ENCODE peak calls at places on chromosomes 1 and 21, in five cellular contexts. One of them, this sample, is unnamed.

GRCh38 chr1:171254859-171255258 is 6.6 kb downstream of the FMO1 start:
- DNase-seq in NCI-H1092: no peak
- DNase-seq in brain microvascular endothelial cell: peak; percentile 32
- DNase-seq in amygdala: no peak
- DNase-seq in activated T-cell treated with anti-CD3 and anti-CD28 coated beads, Interleukin-2, amount 50 U/mL, for 72 hours: no peak
- DNase-seq in this sample: no peak

GRCh38 chr1:229192031-229192430 is 78.9 kb upstream of the RAB4A start:
- DNase-seq in NCI-H1092: no peak
- DNase-seq in amygdala: no peak
- DNase-seq in activated T-cell treated with anti-CD3 and anti-CD28 coated beads, Interleukin-2, amount 50 U/mL, for 72 hours: no peak
- DNase-seq in brain microvascular endothelial cell: no peak
- DNase-seq in this sample: no peak

GRCh38 chr1:221708076-221708571 is 33.8 kb downstream of the DUSP10 start:
- DNase-seq in brain microvascular endothelial cell: peak; percentile 38
- DNase-seq in activated T-cell treated with anti-CD3 and anti-CD28 coated beads, Interleukin-2, amount 50 U/mL, for 72 hours: peak; percentile 77
- DNase-seq in NCI-H1092: no peak
- DNase-seq in amygdala: no peak
- DNase-seq in this sample: no peak

GRCh38 chr1:53198241-53198651 is 1.6 kb downstream of the CPT2 start:
- DNase-seq in brain microvascular endothelial cell: no peak
- DNase-seq in NCI-H1092: no peak
- DNase-seq in activated T-cell treated with anti-CD3 and anti-CD28 coated beads, Interleukin-2, amount 50 U/mL, for 72 hours: no peak
- DNase-seq in amygdala: no peak
- DNase-seq in this sample: no peak

GRCh38 chr1:2529776-2530500 is at the start of gene HES5:
- DNase-seq in NCI-H1092: no peak
- DNase-seq in amygdala: peak; percentile 31
- DNase-seq in activated T-cell treated with anti-CD3 and anti-CD28 coated beads, Interleukin-2, amount 50 U/mL, for 72 hours: no peak
- DNase-seq in brain microvascular endothelial cell: no peak
- DNase-seq in this sample: peak; percentile 24

GRCh38 chr1:16961297-16962124 is 18.9 kb downstream of the MFAP2 start:
- DNase-seq in brain microvascular endothelial cell: no peak
- DNase-seq in amygdala: no peak
- DNase-seq in activated T-cell treated with anti-CD3 and anti-CD28 coated beads, Interleukin-2, amount 50 U/mL, for 72 hours: no peak
- DNase-seq in NCI-H1092: no peak
- DNase-seq in this sample: no peak

GRCh38 chr1:48049823-48050539 is 52.8 kb upstream of the TRABD2B start:
- DNase-seq in amygdala: no peak
- DNase-seq in brain microvascular endothelial cell: no peak
- DNase-seq in NCI-H1092: no peak
- DNase-seq in activated T-cell treated with anti-CD3 and anti-CD28 coated beads, Interleukin-2, amount 50 U/mL, for 72 hours: no peak
- DNase-seq in this sample: no peak

GRCh38 chr21:24658926-24659325 is 948.4 kb downstream of the MRPL39 start:
- DNase-seq in brain microvascular endothelial cell: no peak
- DNase-seq in amygdala: no peak
- DNase-seq in NCI-H1092: no peak
- DNase-seq in activated T-cell treated with anti-CD3 and anti-CD28 coated beads, Interleukin-2, amount 50 U/mL, for 72 hours: no peak
- DNase-seq in this sample: no peak

GRCh38 chr1:189775343-189775742 is 702.3 kb downstream of the BRINP3 start:
- DNase-seq in brain microvascular endothelial cell: peak; percentile 3
- DNase-seq in activated T-cell treated with anti-CD3 and anti-CD28 coated beads, Interleukin-2, amount 50 U/mL, for 72 hours: no peak
- DNase-seq in amygdala: no peak
- DNase-seq in NCI-H1092: no peak
- DNase-seq in this sample: no peak

GRCh38 chr1:115478933-115479551 is 141.0 kb upstream of the NGF start:
- DNase-seq in NCI-H1092: peak; percentile 44
- DNase-seq in amygdala: no peak
- DNase-seq in brain microvascular endothelial cell: no peak
- DNase-seq in activated T-cell treated with anti-CD3 and anti-CD28 coated beads, Interleukin-2, amount 50 U/mL, for 72 hours: no peak
- DNase-seq in this sample: no peak

GRCh38 chr1:151593651-151594625 is 17.9 kb upstream of the SNX27 start:
- DNase-seq in brain microvascular endothelial cell: no peak
- DNase-seq in amygdala: peak; percentile 41
- DNase-seq in NCI-H1092: peak; percentile 56
- DNase-seq in activated T-cell treated with anti-CD3 and anti-CD28 coated beads, Interleukin-2, amount 50 U/mL, for 72 hours: peak; percentile 91
- DNase-seq in this sample: peak; percentile 92

GRCh38 chr1:67735806-67736627 is 51.0 kb downstream of the GADD45A start:
- DNase-seq in activated T-cell treated with anti-CD3 and anti-CD28 coated beads, Interleukin-2, amount 50 U/mL, for 72 hours: peak; percentile 65
- DNase-seq in NCI-H1092: peak; percentile 57
- DNase-seq in amygdala: peak; percentile 43
- DNase-seq in brain microvascular endothelial cell: peak; percentile 95
- DNase-seq in this sample: peak; percentile 73

GRCh38 chr1:29506678-29507225 is 270.4 kb downstream of the PTPRU start:
- DNase-seq in NCI-H1092: no peak
- DNase-seq in activated T-cell treated with anti-CD3 and anti-CD28 coated beads, Interleukin-2, amount 50 U/mL, for 72 hours: no peak
- DNase-seq in brain microvascular endothelial cell: no peak
- DNase-seq in amygdala: no peak
- DNase-seq in this sample: no peak

GRCh38 chr1:226661965-226662364 is 77.1 kb downstream of the ITPKB start:
- DNase-seq in activated T-cell treated with anti-CD3 and anti-CD28 coated beads, Interleukin-2, amount 50 U/mL, for 72 hours: no peak
- DNase-seq in amygdala: no peak
- DNase-seq in brain microvascular endothelial cell: no peak
- DNase-seq in NCI-H1092: no peak
- DNase-seq in this sample: no peak